ENCODE peak calls at places on chromosomes 1 and 21, in five cellular contexts. B is CD8-positive, alpha-beta memory T cell; Q is GM04504; W is left ventricle myocardium superior; L is NCI-H2081. O is an unnamed sample.

GRCh38 chr1:93591291-93591832 is 90.3 kb downstream of the BCAR3 start:
- DNase-seq in B (no peak), Q (no peak), W (no peak), L (no peak), O (peak)

GRCh38 chr1:106986603-106987002 is 69.9 kb upstream of the PRMT6 start:
- DNase-seq in B (no peak), Q (no peak), W (no peak), L (no peak), O (peak)

GRCh38 chr1:174157157-174157806 is 2.0 kb upstream of the RABGAP1L start:
- DNase-seq in B (no peak), Q (no peak), W (no peak), L (no peak), O (no peak)

GRCh38 chr1:9312183-9312582 is 19.5 kb downstream of the SPSB1 start:
- DNase-seq in B (no peak), Q (no peak), W (no peak), L (no peak), O (no peak)

GRCh38 chr1:63442141-63442475 is 74.7 kb downstream of the ALG6 start:
- DNase-seq in B (no peak), Q (no peak), W (no peak), L (no peak), O (no peak)

GRCh38 chr21:34889287-34889536 is 159.9 kb downstream of the RUNX1 start:
- DNase-seq in B (peak), Q (no peak), W (peak), L (peak), O (peak)

GRCh38 chr1:91303165-91303564 is 101.5 kb downstream of the HFM1 start:
- DNase-seq in B (no peak), Q (no peak), W (no peak), L (no peak), O (no peak)

GRCh38 chr1:153795325-153795837 is 20.2 kb downstream of the SLC27A3 start:
- DNase-seq in B (no peak), Q (no peak), W (no peak), L (no peak), O (peak)

GRCh38 chr1:245687636-245688535 is 533.1 kb downstream of the KIF26B start:
- DNase-seq in B (no peak), Q (no peak), W (no peak), L (no peak), O (peak)

GRCh38 chr1:245348626-245349025 is 193.8 kb downstream of the KIF26B start:
- DNase-seq in B (no peak), Q (no peak), W (no peak), L (no peak), O (no peak)

GRCh38 chr1:241444836-241445235 is 74.7 kb downstream of the FH start:
- DNase-seq in B (no peak), Q (no peak), W (no peak), L (no peak), O (no peak)

GRCh38 chr1:15941044-15941840 is 34.7 kb downstream of the ZBTB17 start:
- DNase-seq in B (no peak), Q (no peak), W (no peak), L (no peak), O (no peak)

GRCh38 chr1:33826311-33826710 is 37.6 kb upstream of the HMGB4 start:
- DNase-seq in B (no peak), Q (no peak), W (no peak), L (no peak), O (no peak)

GRCh38 chr1:20847619-20848080 is 60.5 kb upstream of the HP1BP3 start:
- DNase-seq in B (no peak), Q (no peak), W (no peak), L (no peak), O (no peak)

GRCh38 chr1:44698138-44698537 is 23.6 kb downstream of the ARMH1 start:
- DNase-seq in B (no peak), Q (no peak), W (no peak), L (no peak), O (no peak)

GRCh38 chr1:64663654-64664053 is 81.2 kb upstream of the RAVER2 start:
- DNase-seq in B (no peak), Q (no peak), W (no peak), L (no peak), O (peak)

GRCh38 chr1:225454067-225454618 is 26.3 kb upstream of the LBR start:
- DNase-seq in B (no peak), Q (no peak), W (no peak), L (peak), O (peak)

GRCh38 chr1:93304716-93305138 is 41.0 kb upstream of the DR1 start:
- DNase-seq in B (peak), Q (peak), W (no peak), L (peak), O (peak)

GRCh38 chr1:232590742-232591082 is 39.2 kb downstream of the SIPA1L2 start:
- DNase-seq in B (no peak), Q (no peak), W (no peak), L (no peak), O (no peak)

GRCh38 chr1:209714338-209714737 is 9.7 kb downstream of the HSD11B1 start:
- DNase-seq in B (no peak), Q (no peak), W (no peak), L (no peak), O (no peak)

GRCh38 chr1:17369466-17369865 is 2.5 kb upstream of the PADI6 start:
- DNase-seq in B (no peak), Q (no peak), W (no peak), L (no peak), O (no peak)

GRCh38 chr1:112673589-112674439 is 645 bp upstream of the MOV10 start:
- DNase-seq in B (peak), Q (peak), W (no peak), L (no peak), O (no peak)

GRCh38 chr1:111990878-111991760 is 1.7 kb upstream of the KCND3 start:
- DNase-seq in B (no peak), Q (no peak), W (peak), L (peak), O (peak)

GRCh38 chr21:36028127-36029069 is 31.9 kb downstream of the SETD4 start:
- DNase-seq in B (peak), Q (peak), W (peak), L (peak), O (peak)

GRCh38 chr1:62356257-62356835 is 37.1 kb upstream of the KANK4 start:
- DNase-seq in B (no peak), Q (peak), W (no peak), L (no peak), O (peak)

GRCh38 chr1:65170511-65171142 is 22.6 kb downstream of the AK4 start:
- DNase-seq in B (no peak), Q (no peak), W (peak), L (no peak), O (no peak)

GRCh38 chr1:205805082-205805711 is 7.8 kb downstream of the SLC41A1 start:
- DNase-seq in B (peak), Q (no peak), W (no peak), L (no peak), O (no peak)

GRCh38 chr1:20992327-20993056 is 184.2 kb downstream of the EIF4G3 start:
- DNase-seq in B (no peak), Q (peak), W (no peak), L (no peak), O (no peak)

GRCh38 chr1:24903955-24904730 is 25.9 kb downstream of the RUNX3 start:
- DNase-seq in B (no peak), Q (no peak), W (no peak), L (no peak), O (no peak)

O was measured in NCI-H69.